ENCODE peak calls at places on chromosomes 2 and 18, in nine cellular contexts. A is heart left ventricle; Q is Peyer's patch; U is IMR-90; Z is SJSA1; G is CD8-positive, alpha-beta memory T cell; P is lung; O is stomach; E is mesenchymal stem cell. X is an unnamed sample. For H3K9me3, the result is how much of the 10 kb centered on the place peaks cover.

GRCh38 chr2:234611209-234611608 is 114.3 kb upstream of the ARL4C start:
- DNase-seq in A (no peak), Q (no peak), U (no peak), Z (no peak), G (no peak), P (no peak), O (no peak), E (peak), X (no peak)

GRCh38 chr2:68110102-68110501 is 47.3 kb upstream of the C1D start:
- DNase-seq in A (no peak), Q (no peak), U (no peak), Z (no peak), G (no peak), P (no peak), O (no peak), E (no peak), X (no peak)

GRCh38 chr2:238601433-238602222 is 174.9 kb downstream of the ASB1 start:
- DNase-seq in A (no peak), Q (no peak), U (peak), Z (no peak), G (no peak), P (no peak), O (no peak), E (peak), X (no peak)

GRCh38 chr2:28359222-28360065 is 33.2 kb upstream of the FOSL2 start:
- DNase-seq in A (peak), Q (peak), U (peak), Z (peak), G (peak), P (peak), O (peak), E (peak), X (peak)

GRCh38 chr2:165868211-165868610 is 74.2 kb upstream of the GALNT3 start:
- DNase-seq in A (no peak), Q (no peak), U (peak), Z (no peak), G (no peak), P (no peak), O (no peak), E (no peak), X (no peak)

GRCh38 chr18:23143059-23143831 is 8.0 kb downstream of the CABLES1 start:
- DNase-seq in A (no peak), Q (peak), U (no peak), Z (no peak), G (no peak), P (peak), O (no peak), E (peak), X (no peak)

GRCh38 chr2:125167152-125167551 is 1142.1 kb downstream of the CNTNAP5 start:
- DNase-seq in A (no peak), Q (no peak), U (peak), Z (no peak), G (no peak), P (no peak), O (no peak), E (peak), X (no peak)

GRCh38 chr2:65456074-65456473 is 23.7 kb upstream of the SPRED2 start:
- DNase-seq in A (no peak), Q (no peak), U (peak), Z (no peak), G (no peak), P (no peak), O (no peak), E (peak), X (no peak)

GRCh38 chr2:8448822-8449577 is 232.9 kb upstream of the ID2 start:
- DNase-seq in A (no peak), Q (no peak), U (no peak), Z (no peak), G (no peak), P (no peak), O (no peak), E (no peak), X (no peak)

GRCh38 chr2:188931361-188931760 is 42.8 kb upstream of the COL3A1 start:
- DNase-seq in A (no peak), Q (no peak), U (peak), Z (no peak), G (no peak), P (no peak), O (no peak), E (no peak), X (no peak)

GRCh38 chr2:236536727-236537398 is 32.8 kb upstream of the ACKR3 start:
- DNase-seq in A (no peak), Q (peak), U (no peak), Z (no peak), G (peak), P (no peak), O (no peak), E (no peak), X (peak)

GRCh38 chr2:146147448-146148012 is 1627.6 kb upstream of the ZEB2 start:
- DNase-seq in A (no peak), Q (no peak), U (no peak), Z (no peak), G (no peak), P (no peak), O (no peak), E (no peak), X (no peak)

GRCh38 chr2:101697794-101698418 is 399 bp downstream of the MAP4K4 start:
- DNase-seq in A (no peak), Q (no peak), U (no peak), Z (no peak), G (no peak), P (no peak), O (no peak), E (no peak), X (no peak)

GRCh38 chr2:241128266-241128665 is 21.0 kb downstream of the PASK start:
- DNase-seq in A (no peak), Q (peak), U (no peak), Z (no peak), G (no peak), P (no peak), O (no peak), E (no peak), X (no peak)

GRCh38 chr18:79396431-79397287 is 929 bp downstream of the NFATC1 start:
- DNase-seq in A (peak), Q (peak), U (peak), Z (peak), G (peak), P (peak), O (no peak), E (no peak), X (no peak)

GRCh38 chr2:19823507-19823906 is 78.3 kb downstream of the TTC32 start:
- DNase-seq in A (no peak), Q (no peak), U (peak), Z (no peak), G (no peak), P (no peak), O (no peak), E (no peak), X (no peak)

GRCh38 chr18:59123588-59124369 is 15.9 kb upstream of the SEC11C start:
- DNase-seq in A (no peak), Q (no peak), U (peak), Z (peak), G (no peak), P (no peak), O (no peak), E (peak), X (no peak)

GRCh38 chr2:237662671-237663093 is 35.3 kb downstream of the LRRFIP1 start:
- DNase-seq in A (peak), Q (peak), U (peak), Z (no peak), G (no peak), P (peak), O (peak), E (peak), X (peak)

GRCh38 chr2:149098722-149099121 is 60.2 kb downstream of the LYPD6B start:
- DNase-seq in A (no peak), Q (no peak), U (no peak), Z (no peak), G (no peak), P (no peak), O (no peak), E (peak), X (no peak)

GRCh38 chr18:22182884-22183610 is 13.7 kb downstream of the GATA6 start:
- DNase-seq in A (no peak), Q (no peak), U (no peak), Z (no peak), G (no peak), P (no peak), O (no peak), E (no peak), X (no peak)

GRCh38 chr2:206305523-206306245 is 31.2 kb downstream of the ZDBF2 start:
- DNase-seq in A (no peak), Q (no peak), U (no peak), Z (no peak), G (no peak), P (no peak), O (no peak), E (no peak), X (no peak)

GRCh38 chr2:69298261-69298660 is 88.8 kb downstream of the GFPT1 start:
- DNase-seq in A (no peak), Q (no peak), U (peak), Z (peak), G (no peak), P (no peak), O (no peak), E (peak), X (no peak)

GRCh38 chr2:30701782-30702181 is 105.5 kb downstream of the CAPN13 start:
- DNase-seq in A (no peak), Q (no peak), U (no peak), Z (no peak), G (no peak), P (no peak), O (no peak), E (no peak), X (no peak)

GRCh38 chr2:197675246-197675645 is at the start of gene RFTN2:
- DNase-seq in A (no peak), Q (no peak), U (peak), Z (peak), G (no peak), P (no peak), O (no peak), E (no peak), X (no peak)

GRCh38 chr18:29651121-29651675 is 1391.3 kb downstream of the DSC3 start:
- DNase-seq in A (no peak), Q (no peak), U (peak), Z (no peak), G (no peak), P (no peak), O (no peak), E (peak), X (no peak)

GRCh38 chr2:153557211-153557610 is 78.6 kb upstream of the RPRM start:
- DNase-seq in A (no peak), Q (no peak), U (no peak), Z (no peak), G (no peak), P (no peak), O (no peak), E (no peak), X (no peak)

GRCh38 chr2:181183878-181184553 is 203.6 kb downstream of the UBE2E3 start:
- DNase-seq in A (no peak), Q (no peak), U (no peak), Z (no peak), G (no peak), P (no peak), O (no peak), E (peak), X (no peak)

GRCh38 chr2:172677363-172677762 is 58.3 kb upstream of the RAPGEF4 start:
- DNase-seq in A (no peak), Q (no peak), U (no peak), Z (no peak), G (no peak), P (no peak), O (no peak), E (no peak), X (no peak)
- H3K27ac ChIP-seq in A (no peak), Q (no peak), U (no peak), Z (no peak), G (no peak), P (no peak), O (no peak), E (no peak), X (no peak)

DNA sequence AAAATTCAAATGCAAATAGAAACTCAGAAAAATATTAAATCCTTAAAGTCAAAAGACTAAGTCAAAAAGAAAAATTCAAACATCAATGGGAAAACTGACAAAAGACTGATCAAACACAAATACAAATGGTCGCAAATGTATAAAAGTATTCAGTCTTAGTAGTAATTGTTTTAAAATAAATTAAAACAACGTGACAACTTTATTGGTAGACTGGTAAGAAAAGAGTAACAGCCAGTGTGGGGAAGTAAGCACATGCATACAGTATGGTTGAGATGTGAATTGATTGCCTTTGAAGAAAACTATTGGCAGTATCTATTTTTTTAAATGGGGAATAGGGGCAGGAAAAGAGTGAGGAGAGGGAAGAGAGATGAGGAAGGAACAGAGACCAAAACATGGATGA is 9.8 kb downstream of the TMEM131 start:
- DNase-seq in A (no peak), Q (no peak), U (no peak), Z (no peak), G (no peak), P (no peak), O (no peak), E (no peak), X (no peak)
- H3K9me3 ChIP-seq in A (under half), Q (under half), U (under half), Z (under half), G (under half), P (under half), O (under half), E (under half), X (under half)

GRCh38 chr2:43009448-43009847 is 217.0 kb downstream of the ZFP36L2 start:
- DNase-seq in A (no peak), Q (no peak), U (no peak), Z (no peak), G (no peak), P (no peak), O (no peak), E (no peak), X (no peak)

GRCh38 chr2:43012966-43013365 is 213.4 kb downstream of the ZFP36L2 start:
- DNase-seq in A (no peak), Q (no peak), U (no peak), Z (no peak), G (no peak), P (no peak), O (no peak), E (no peak), X (no peak)

GRCh38 chr2:43008388-43008787 is 216.0 kb upstream of the HAAO start:
- DNase-seq in A (no peak), Q (peak), U (no peak), Z (no peak), G (no peak), P (no peak), O (no peak), E (no peak), X (no peak)

GRCh38 chr2:43011142-43011491 is 215.3 kb downstream of the ZFP36L2 start:
- DNase-seq in A (no peak), Q (peak), U (no peak), Z (no peak), G (no peak), P (no peak), O (no peak), E (no peak), X (no peak)

DNA sequence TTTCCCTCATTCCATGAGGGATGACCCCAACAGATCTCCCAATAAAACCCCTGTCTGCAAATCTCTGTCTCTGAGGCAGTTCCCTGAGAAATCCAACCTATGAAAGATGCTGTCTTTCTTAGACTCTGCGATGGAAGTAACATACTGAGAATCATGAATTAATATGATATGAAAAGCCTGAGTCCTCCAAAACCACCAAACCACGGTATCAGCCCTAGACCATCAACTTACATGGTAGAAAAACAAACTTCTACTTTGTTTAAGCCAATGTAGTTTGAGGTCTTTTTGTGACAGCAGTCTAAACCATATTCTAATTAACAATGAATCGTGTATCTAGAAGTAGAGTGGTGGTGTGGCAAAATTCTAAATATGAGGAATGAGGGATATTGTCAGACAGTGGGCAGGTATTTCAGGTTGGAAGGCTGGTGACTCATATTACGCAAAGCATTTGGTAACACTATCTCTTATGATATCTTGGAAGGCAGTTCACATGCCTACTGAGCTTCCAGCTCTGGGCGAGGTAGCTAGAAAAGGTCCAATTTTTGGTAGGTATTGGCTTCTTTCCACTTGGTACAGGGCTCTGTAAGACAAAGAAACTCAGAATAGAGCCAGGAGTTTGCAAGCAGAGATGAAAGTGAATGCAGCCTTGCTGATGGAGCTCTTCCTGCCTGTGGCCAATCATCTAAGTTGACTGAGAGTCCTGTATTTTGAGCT is 215.8 kb downstream of the ZFP36L2 start:
- DNase-seq in A (no peak), Q (no peak), U (peak), Z (no peak), G (no peak), P (no peak), O (peak), E (no peak), X (no peak)
- H3K27ac ChIP-seq in A (no peak), Q (no peak), U (no peak), Z (peak), G (no peak), P (no peak), O (peak), E (no peak), X (no peak)

GRCh38 chr18:52791321-52791720 is 451.3 kb downstream of the DCC start:
- DNase-seq in A (no peak), Q (no peak), U (no peak), Z (no peak), G (no peak), P (no peak), O (no peak), E (no peak), X (no peak)
- H3K9me3 ChIP-seq in A (under half), Q (under half), U (under half), Z (under half), G (under half), P (under half), O (under half), E (half or more), X (under half)

GRCh38 chr18:45782662-45783061 is 42.8 kb upstream of the SIGLEC15 start:
- DNase-seq in A (no peak), Q (no peak), U (no peak), Z (no peak), G (no peak), P (no peak), O (no peak), E (no peak), X (no peak)
- H3K27ac ChIP-seq in A (no peak), Q (no peak), U (peak), Z (peak), G (no peak), P (no peak), O (no peak), E (peak), X (no peak)

GRCh38 chr18:70671889-70672551 is 383.2 kb downstream of the SOCS6 start:
- DNase-seq in A (no peak), Q (no peak), U (no peak), Z (no peak), G (no peak), P (no peak), O (no peak), E (no peak), X (peak)
- H3K9me3 ChIP-seq in A (under half), Q (under half), U (under half), Z (under half), G (under half), P (under half), O (under half), E (under half), X (under half)

DNA sequence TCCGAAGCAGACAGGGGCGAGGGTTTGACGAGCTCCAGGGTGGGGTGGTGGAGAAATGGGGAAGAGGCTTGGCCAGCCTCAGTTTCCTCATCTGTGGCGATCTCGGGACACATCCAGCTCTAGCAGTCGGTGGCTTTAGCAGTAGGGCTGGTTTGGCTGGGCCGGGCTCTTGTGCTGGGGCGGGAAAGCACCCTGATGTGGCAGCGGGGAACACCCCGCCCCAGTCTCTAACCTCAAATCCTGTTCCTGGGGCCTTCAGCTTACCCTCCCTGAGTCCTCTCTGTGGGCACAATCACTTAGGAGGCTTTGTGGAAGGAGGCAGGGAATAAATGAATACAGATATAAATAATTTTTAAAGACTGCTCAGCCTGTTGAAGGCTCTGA is 26.5 kb upstream of the MCFD2 start:
- DNase-seq in A (no peak), Q (peak), U (no peak), Z (no peak), G (peak), P (peak), O (peak), E (peak), X (peak)
- H3K27ac ChIP-seq in A (peak), Q (peak), U (peak), Z (no peak), G (peak), P (no peak), O (peak), E (no peak), X (peak)

DNA sequence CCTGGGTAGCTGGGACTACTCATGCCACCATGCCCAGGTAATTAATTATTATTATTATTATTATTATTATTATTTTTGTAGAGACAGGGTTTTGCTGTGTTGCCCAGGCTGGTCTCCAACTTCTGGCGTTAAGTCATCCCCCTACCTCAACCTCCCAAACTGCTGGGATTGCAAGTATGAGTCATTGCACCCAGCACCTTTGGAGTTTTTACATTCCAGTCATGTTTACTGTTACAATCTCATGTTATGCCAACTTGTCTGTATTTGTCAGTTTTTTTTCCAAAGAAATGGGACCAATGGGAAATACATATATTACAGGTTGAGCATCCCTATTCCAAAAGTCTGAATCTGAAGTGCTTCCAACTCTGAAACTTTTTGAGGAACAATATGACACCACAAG is 903.8 kb downstream of the SLC4A3 start:
- DNase-seq in A (no peak), Q (no peak), U (no peak), Z (no peak), G (no peak), P (no peak), O (no peak), E (no peak), X (no peak)
- H3K9me3 ChIP-seq in A (under half), Q (under half), U (under half), Z (under half), G (under half), P (under half), O (under half), E (under half), X (under half)

GRCh38 chr18:14947482-14948162 is 199.7 kb downstream of the ANKRD30B start:
- DNase-seq in A (no peak), Q (peak), U (no peak), Z (no peak), G (no peak), P (no peak), O (no peak), E (no peak), X (no peak)
- H3K27ac ChIP-seq in A (no peak), Q (peak), U (no peak), Z (no peak), G (no peak), P (no peak), O (no peak), E (no peak), X (no peak)